ENCODE peak calls at places on chromosomes 7 and 10, in four cellular contexts. One of them, this sample, is unnamed.

GRCh38 chr10:34922138-34922537 is 107.0 kb upstream of the PARD3 start:
- DNase-seq in coronary artery: no peak
- DNase-seq in AG10803: peak; percentile 41
- DNase-seq in heart right ventricle: no peak
- DNase-seq in this sample: no peak

GRCh38 chr7:70480913-70481579 is 650.9 kb upstream of the GALNT17 start:
- DNase-seq in coronary artery: no peak
- DNase-seq in AG10803: peak; percentile 44
- DNase-seq in heart right ventricle: no peak
- DNase-seq in this sample: no peak

GRCh38 chr10:86733260-86733671 is 23.2 kb upstream of the BMPR1A start:
- DNase-seq in coronary artery: no peak
- DNase-seq in AG10803: peak; percentile 35
- DNase-seq in heart right ventricle: no peak
- DNase-seq in this sample: no peak

GRCh38 chr10:112565434-112566053 is 118.5 kb downstream of the VTI1A start:
- DNase-seq in coronary artery: no peak
- DNase-seq in AG10803: peak; percentile 72
- DNase-seq in heart right ventricle: no peak
- DNase-seq in this sample: peak; percentile 27

GRCh38 chr10:77111611-77112550 is 525.7 kb downstream of the KCNMA1 start:
- DNase-seq in coronary artery: no peak
- DNase-seq in AG10803: peak; percentile 81
- DNase-seq in heart right ventricle: no peak
- DNase-seq in this sample: peak; percentile 54

GRCh38 chr10:29239569-29240472 is 49.0 kb upstream of the LYZL1 start:
- DNase-seq in coronary artery: no peak
- DNase-seq in AG10803: peak; percentile 3
- DNase-seq in heart right ventricle: no peak
- DNase-seq in this sample: peak; percentile 34

GRCh38 chr10:85614981-85615380 is 751.6 kb downstream of the GRID1 start:
- DNase-seq in coronary artery: no peak
- DNase-seq in AG10803: no peak
- DNase-seq in heart right ventricle: no peak
- DNase-seq in this sample: no peak

GRCh38 chr7:107152011-107152410 is 16.8 kb upstream of the HBP1 start:
- DNase-seq in coronary artery: no peak
- DNase-seq in AG10803: peak; percentile 37
- DNase-seq in heart right ventricle: no peak
- DNase-seq in this sample: no peak

GRCh38 chr10:125639846-125640245 is 43.1 kb downstream of the TEX36 start:
- DNase-seq in coronary artery: no peak
- DNase-seq in AG10803: peak; percentile 21
- DNase-seq in heart right ventricle: no peak
- DNase-seq in this sample: no peak

GRCh38 chr7:2212906-2213305 is 19.8 kb downstream of the MAD1L1 start:
- DNase-seq in coronary artery: no peak
- DNase-seq in AG10803: no peak
- DNase-seq in heart right ventricle: no peak
- DNase-seq in this sample: no peak

GRCh38 chr7:129776397-129776792 is 164.9 kb downstream of the NRF1 start:
- DNase-seq in coronary artery: no peak
- DNase-seq in AG10803: no peak
- DNase-seq in heart right ventricle: no peak
- DNase-seq in this sample: no peak

GRCh38 chr7:138525757-138526156 is 65.7 kb downstream of the TRIM24 start:
- DNase-seq in coronary artery: no peak
- DNase-seq in AG10803: no peak
- DNase-seq in heart right ventricle: no peak
- DNase-seq in this sample: no peak

GRCh38 chr7:2193120-2193519 is 39.6 kb downstream of the MAD1L1 start:
- DNase-seq in coronary artery: peak; percentile 70
- DNase-seq in AG10803: no peak
- DNase-seq in heart right ventricle: no peak
- DNase-seq in this sample: no peak

GRCh38 chr10:30500534-30500933 is 66.5 kb downstream of the MAP3K8 start:
- DNase-seq in coronary artery: no peak
- DNase-seq in AG10803: no peak
- DNase-seq in heart right ventricle: no peak
- DNase-seq in this sample: no peak

GRCh38 chr10:30503700-30504462 is 69.9 kb downstream of the MAP3K8 start:
- DNase-seq in coronary artery: no peak
- DNase-seq in AG10803: no peak
- DNase-seq in heart right ventricle: no peak
- DNase-seq in this sample: no peak

GRCh38 chr10:30500963-30501504 is 67.0 kb downstream of the MAP3K8 start:
- DNase-seq in coronary artery: no peak
- DNase-seq in AG10803: no peak
- DNase-seq in heart right ventricle: no peak
- DNase-seq in this sample: no peak

GRCh38 chr10:30499816-30500215 is 65.8 kb downstream of the MAP3K8 start:
- DNase-seq in coronary artery: no peak
- DNase-seq in AG10803: no peak
- DNase-seq in heart right ventricle: no peak
- DNase-seq in this sample: no peak

DNA sequence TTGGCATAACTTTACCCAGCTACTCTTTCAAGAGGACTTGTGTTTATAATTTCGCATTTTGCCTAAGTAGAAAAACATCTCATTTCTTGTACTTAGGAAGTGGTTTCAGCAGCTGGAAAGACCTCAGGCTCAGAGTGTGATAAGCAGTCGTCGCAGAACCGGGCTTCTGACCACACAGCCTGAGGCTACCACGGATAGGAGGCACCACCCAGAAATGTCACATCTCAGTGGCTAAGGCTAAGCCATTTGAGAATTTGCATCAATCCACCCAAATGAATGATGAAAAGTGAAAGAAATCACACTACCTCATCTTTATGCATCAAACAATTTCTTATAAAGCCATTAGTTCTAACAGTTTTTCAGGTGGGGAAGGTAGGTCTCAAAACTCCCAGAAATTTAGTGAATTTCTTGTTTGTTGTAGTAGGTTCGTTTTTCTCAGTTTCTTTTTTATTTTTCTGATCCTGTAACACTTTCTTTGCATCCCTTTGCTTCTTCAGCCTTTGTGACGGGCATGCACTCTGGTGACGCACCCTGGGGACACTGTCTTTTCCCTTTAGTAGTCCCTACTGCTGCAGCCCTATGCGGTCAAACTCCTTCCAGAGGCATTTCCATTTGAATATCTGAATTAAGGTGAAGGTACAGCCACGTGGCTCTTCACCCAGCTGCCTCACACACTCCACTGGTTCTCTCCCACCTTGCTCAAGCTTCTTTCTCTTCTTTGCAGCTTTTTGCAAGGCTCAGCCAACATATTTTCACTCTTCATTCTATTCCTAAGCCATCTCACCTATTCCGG is 68.5 kb downstream of the MAP3K8 start:
- DNase-seq in coronary artery: no peak
- DNase-seq in AG10803: peak; percentile 19
- DNase-seq in heart right ventricle: no peak
- DNase-seq in this sample: peak; percentile 56
- TF ChIP-seq CTCF in coronary artery: no peak
- TF ChIP-seq CTCF in AG10803: no peak
- TF ChIP-seq CTCF in heart right ventricle: no peak
- TF ChIP-seq CTCF in this sample: no peak

GRCh38 chr7:115851291-115851690 is 179.3 kb downstream of the TFEC start:
- DNase-seq in coronary artery: no peak
- DNase-seq in AG10803: peak; percentile 62
- DNase-seq in heart right ventricle: no peak
- DNase-seq in this sample: peak; percentile 7
- TF ChIP-seq CTCF in coronary artery: no peak
- TF ChIP-seq CTCF in AG10803: peak; percentile 64
- TF ChIP-seq CTCF in heart right ventricle: peak; percentile 40
- TF ChIP-seq CTCF in this sample: peak; percentile 5

GRCh38 chr7:27834179-27834921 is 94.4 kb downstream of the TAX1BP1 start:
- DNase-seq in coronary artery: no peak
- DNase-seq in AG10803: no peak
- DNase-seq in heart right ventricle: no peak
- DNase-seq in this sample: no peak
- TF ChIP-seq CTCF in coronary artery: no peak
- TF ChIP-seq CTCF in AG10803: no peak
- TF ChIP-seq CTCF in heart right ventricle: no peak
- TF ChIP-seq CTCF in this sample: no peak

GRCh38 chr10:84267503-84268126 is 22.8 kb downstream of the RGR start:
- DNase-seq in coronary artery: no peak
- DNase-seq in AG10803: peak; percentile 48
- DNase-seq in heart right ventricle: no peak
- DNase-seq in this sample: peak; percentile 54
- TF ChIP-seq CTCF in coronary artery: no peak
- TF ChIP-seq CTCF in AG10803: peak; percentile 74
- TF ChIP-seq CTCF in heart right ventricle: peak; percentile 67
- TF ChIP-seq CTCF in this sample: peak; percentile 13

DNA sequence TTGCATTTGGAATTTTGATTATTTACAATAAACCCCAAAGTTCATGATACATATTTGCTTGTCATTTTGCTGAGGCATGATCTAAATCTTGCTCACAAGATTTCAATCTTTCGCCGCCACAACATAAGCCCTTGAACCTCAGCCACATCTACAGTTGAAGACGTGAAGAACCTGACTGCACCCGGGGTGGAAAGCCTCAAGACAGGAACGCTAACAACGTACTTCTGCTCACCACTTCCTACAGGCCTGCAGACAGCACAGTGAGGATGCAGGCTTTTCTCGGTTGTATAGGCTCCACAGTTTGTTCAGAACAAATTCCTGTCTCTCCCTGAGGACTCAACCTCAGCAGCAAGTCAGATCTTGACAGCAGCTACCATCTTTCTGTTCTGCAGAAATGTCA is 393.8 kb upstream of the PRKCQ start:
- DNase-seq in coronary artery: no peak
- DNase-seq in AG10803: no peak
- DNase-seq in heart right ventricle: no peak
- DNase-seq in this sample: no peak
- TF ChIP-seq CTCF in coronary artery: no peak
- TF ChIP-seq CTCF in AG10803: no peak
- TF ChIP-seq CTCF in heart right ventricle: no peak
- TF ChIP-seq CTCF in this sample: no peak

GRCh38 chr7:13359656-13360055 is 629.8 kb downstream of the ETV1 start:
- DNase-seq in coronary artery: no peak
- DNase-seq in AG10803: no peak
- DNase-seq in heart right ventricle: no peak
- DNase-seq in this sample: no peak
- TF ChIP-seq CTCF in coronary artery: no peak
- TF ChIP-seq CTCF in AG10803: no peak
- TF ChIP-seq CTCF in heart right ventricle: no peak
- TF ChIP-seq CTCF in this sample: no peak

GRCh38 chr10:13219685-13220670 is 14.2 kb downstream of the UCMA start:
- DNase-seq in coronary artery: no peak
- DNase-seq in AG10803: peak; percentile 5
- DNase-seq in heart right ventricle: no peak
- DNase-seq in this sample: peak; percentile 54
- TF ChIP-seq CTCF in coronary artery: no peak
- TF ChIP-seq CTCF in AG10803: peak; percentile 21
- TF ChIP-seq CTCF in heart right ventricle: peak; percentile 16
- TF ChIP-seq CTCF in this sample: peak; percentile 5

GRCh38 chr10:96046546-96046945 is 3.2 kb downstream of the CCNJ start:
- DNase-seq in coronary artery: no peak
- DNase-seq in AG10803: no peak
- DNase-seq in heart right ventricle: no peak
- DNase-seq in this sample: no peak

GRCh38 chr10:96043895-96044580 is 655 bp downstream of the CCNJ start:
- DNase-seq in coronary artery: peak; percentile 78
- DNase-seq in AG10803: peak; percentile 42
- DNase-seq in heart right ventricle: peak; percentile 50
- DNase-seq in this sample: peak; percentile 80

GRCh38 chr10:96044686-96045085 is 1.3 kb downstream of the CCNJ start:
- DNase-seq in coronary artery: no peak
- DNase-seq in AG10803: peak; percentile 59
- DNase-seq in heart right ventricle: no peak
- DNase-seq in this sample: no peak

GRCh38 chr10:96049340-96049739 is 6.0 kb downstream of the CCNJ start:
- DNase-seq in coronary artery: no peak
- DNase-seq in AG10803: no peak
- DNase-seq in heart right ventricle: no peak
- DNase-seq in this sample: no peak

GRCh38 chr10:96047004-96047649 is 3.7 kb downstream of the CCNJ start:
- DNase-seq in coronary artery: no peak
- DNase-seq in AG10803: no peak
- DNase-seq in heart right ventricle: no peak
- DNase-seq in this sample: no peak
- TF ChIP-seq CTCF in coronary artery: no peak
- TF ChIP-seq CTCF in AG10803: no peak
- TF ChIP-seq CTCF in heart right ventricle: no peak
- TF ChIP-seq CTCF in this sample: no peak